ENCODE peak calls at places on chromosomes 2 and 18, in ten cellular contexts. One of them, this sample, is unnamed.

GRCh38 chr2:73877071-73877802 is 15.6 kb upstream of the ACTG2 start:
- DNase-seq in tibial artery: no peak
- DNase-seq in adipocyte: no peak
- DNase-seq in heart left ventricle: no peak
- DNase-seq in T-cell: no peak
- DNase-seq in uterus: no peak
- DNase-seq in dermis blood vessel endothelial cell: no peak
- DNase-seq in B cell: no peak
- DNase-seq in effector memory CD8-positive, alpha-beta T cell: no peak
- DNase-seq in HuH-7: no peak
- DNase-seq in this sample: no peak

GRCh38 chr2:217475791-217476190 is 527.0 kb downstream of the TNS1 start:
- DNase-seq in adipocyte: no peak
- DNase-seq in T-cell: no peak
- DNase-seq in HuH-7: no peak
- DNase-seq in effector memory CD8-positive, alpha-beta T cell: no peak
- DNase-seq in dermis blood vessel endothelial cell: no peak
- DNase-seq in tibial artery: no peak
- DNase-seq in uterus: no peak
- DNase-seq in B cell: no peak
- DNase-seq in heart left ventricle: no peak
- DNase-seq in this sample: no peak

GRCh38 chr2:147546109-147546508 is 298.7 kb upstream of the ACVR2A start:
- DNase-seq in heart left ventricle: no peak
- DNase-seq in tibial artery: no peak
- DNase-seq in HuH-7: no peak
- DNase-seq in B cell: no peak
- DNase-seq in dermis blood vessel endothelial cell: no peak
- DNase-seq in effector memory CD8-positive, alpha-beta T cell: no peak
- DNase-seq in T-cell: no peak
- DNase-seq in uterus: no peak
- DNase-seq in adipocyte: no peak
- DNase-seq in this sample: no peak

GRCh38 chr18:27609221-27609620 is 424.1 kb upstream of the CHST9 start:
- DNase-seq in B cell: no peak
- DNase-seq in T-cell: no peak
- DNase-seq in heart left ventricle: no peak
- DNase-seq in dermis blood vessel endothelial cell: no peak
- DNase-seq in effector memory CD8-positive, alpha-beta T cell: no peak
- DNase-seq in HuH-7: no peak
- DNase-seq in adipocyte: no peak
- DNase-seq in uterus: no peak
- DNase-seq in tibial artery: no peak
- DNase-seq in this sample: no peak

GRCh38 chr2:111017034-111017640 is 103.6 kb upstream of the BCL2L11 start:
- DNase-seq in effector memory CD8-positive, alpha-beta T cell: no peak
- DNase-seq in tibial artery: no peak
- DNase-seq in adipocyte: no peak
- DNase-seq in uterus: no peak
- DNase-seq in HuH-7: no peak
- DNase-seq in T-cell: no peak
- DNase-seq in B cell: no peak
- DNase-seq in heart left ventricle: no peak
- DNase-seq in dermis blood vessel endothelial cell: no peak
- DNase-seq in this sample: no peak

GRCh38 chr18:22710628-22711380 is 222.3 kb upstream of the RBBP8 start:
- DNase-seq in effector memory CD8-positive, alpha-beta T cell: no peak
- DNase-seq in tibial artery: no peak
- DNase-seq in B cell: no peak
- DNase-seq in dermis blood vessel endothelial cell: peak; percentile 16
- DNase-seq in HuH-7: peak; percentile 24
- DNase-seq in heart left ventricle: peak; percentile 45
- DNase-seq in uterus: peak; percentile 63
- DNase-seq in T-cell: no peak
- DNase-seq in adipocyte: peak; percentile 78
- DNase-seq in this sample: peak; percentile 56

GRCh38 chr18:55844373-55844772 is 256.4 kb upstream of the TCF4 start:
- DNase-seq in T-cell: no peak
- DNase-seq in tibial artery: no peak
- DNase-seq in uterus: no peak
- DNase-seq in heart left ventricle: no peak
- DNase-seq in adipocyte: peak; percentile 42
- DNase-seq in dermis blood vessel endothelial cell: no peak
- DNase-seq in B cell: no peak
- DNase-seq in HuH-7: no peak
- DNase-seq in effector memory CD8-positive, alpha-beta T cell: no peak
- DNase-seq in this sample: no peak

GRCh38 chr2:145685323-145686050 is 1165.6 kb upstream of the ZEB2 start:
- DNase-seq in B cell: no peak
- DNase-seq in T-cell: no peak
- DNase-seq in adipocyte: no peak
- DNase-seq in tibial artery: no peak
- DNase-seq in HuH-7: no peak
- DNase-seq in dermis blood vessel endothelial cell: no peak
- DNase-seq in uterus: no peak
- DNase-seq in effector memory CD8-positive, alpha-beta T cell: no peak
- DNase-seq in heart left ventricle: no peak
- DNase-seq in this sample: peak; percentile 54

GRCh38 chr2:134401789-134402188 is 147.9 kb downstream of the MGAT5 start:
- DNase-seq in heart left ventricle: no peak
- DNase-seq in HuH-7: no peak
- DNase-seq in adipocyte: peak; percentile 54
- DNase-seq in tibial artery: peak; percentile 65
- DNase-seq in dermis blood vessel endothelial cell: no peak
- DNase-seq in B cell: no peak
- DNase-seq in effector memory CD8-positive, alpha-beta T cell: no peak
- DNase-seq in uterus: no peak
- DNase-seq in T-cell: no peak
- DNase-seq in this sample: peak; percentile 68

GRCh38 chr18:60372598-60372997 is at the start of gene MC4R:
- DNase-seq in effector memory CD8-positive, alpha-beta T cell: no peak
- DNase-seq in tibial artery: no peak
- DNase-seq in HuH-7: peak; percentile 1
- DNase-seq in adipocyte: peak; percentile 89
- DNase-seq in uterus: no peak
- DNase-seq in T-cell: no peak
- DNase-seq in dermis blood vessel endothelial cell: no peak
- DNase-seq in B cell: no peak
- DNase-seq in heart left ventricle: no peak
- DNase-seq in this sample: peak; percentile 38

GRCh38 chr18:42413870-42414269 is 458.8 kb downstream of the PIK3C3 start:
- DNase-seq in dermis blood vessel endothelial cell: no peak
- DNase-seq in tibial artery: no peak
- DNase-seq in effector memory CD8-positive, alpha-beta T cell: no peak
- DNase-seq in adipocyte: no peak
- DNase-seq in T-cell: no peak
- DNase-seq in heart left ventricle: no peak
- DNase-seq in B cell: no peak
- DNase-seq in HuH-7: no peak
- DNase-seq in uterus: no peak
- DNase-seq in this sample: peak; percentile 55

GRCh38 chr2:112021781-112022231 is 33.3 kb upstream of the TMEM87B start:
- DNase-seq in heart left ventricle: no peak
- DNase-seq in B cell: no peak
- DNase-seq in HuH-7: no peak
- DNase-seq in dermis blood vessel endothelial cell: peak; percentile 62
- DNase-seq in uterus: no peak
- DNase-seq in effector memory CD8-positive, alpha-beta T cell: no peak
- DNase-seq in T-cell: no peak
- DNase-seq in tibial artery: no peak
- DNase-seq in adipocyte: no peak
- DNase-seq in this sample: peak; percentile 36

GRCh38 chr2:227010433-227010832 is 153.6 kb downstream of the COL4A4 start:
- DNase-seq in heart left ventricle: no peak
- DNase-seq in effector memory CD8-positive, alpha-beta T cell: no peak
- DNase-seq in dermis blood vessel endothelial cell: no peak
- DNase-seq in uterus: no peak
- DNase-seq in B cell: no peak
- DNase-seq in tibial artery: no peak
- DNase-seq in T-cell: no peak
- DNase-seq in HuH-7: no peak
- DNase-seq in adipocyte: no peak
- DNase-seq in this sample: peak; percentile 83

GRCh38 chr2:211033765-211034164 is 477.4 kb downstream of the CPS1 start:
- DNase-seq in B cell: no peak
- DNase-seq in dermis blood vessel endothelial cell: no peak
- DNase-seq in tibial artery: no peak
- DNase-seq in uterus: no peak
- DNase-seq in adipocyte: peak; percentile 26
- DNase-seq in HuH-7: peak; percentile 21
- DNase-seq in effector memory CD8-positive, alpha-beta T cell: no peak
- DNase-seq in T-cell: no peak
- DNase-seq in heart left ventricle: no peak
- DNase-seq in this sample: peak; percentile 17

GRCh38 chr18:71597219-71597618 is 946.9 kb downstream of the CBLN2 start:
- DNase-seq in HuH-7: no peak
- DNase-seq in adipocyte: no peak
- DNase-seq in effector memory CD8-positive, alpha-beta T cell: no peak
- DNase-seq in T-cell: no peak
- DNase-seq in dermis blood vessel endothelial cell: peak; percentile 2
- DNase-seq in tibial artery: no peak
- DNase-seq in uterus: no peak
- DNase-seq in B cell: no peak
- DNase-seq in heart left ventricle: no peak
- DNase-seq in this sample: no peak

GRCh38 chr2:217932661-217933325 is 70.0 kb downstream of the TNS1 start:
- DNase-seq in HuH-7: no peak
- DNase-seq in heart left ventricle: peak; percentile 70
- DNase-seq in uterus: no peak
- DNase-seq in tibial artery: no peak
- DNase-seq in dermis blood vessel endothelial cell: peak; percentile 55
- DNase-seq in effector memory CD8-positive, alpha-beta T cell: no peak
- DNase-seq in B cell: no peak
- DNase-seq in adipocyte: no peak
- DNase-seq in T-cell: no peak
- DNase-seq in this sample: no peak

GRCh38 chr2:199228887-199229819 is 228.6 kb downstream of the SATB2 start:
- DNase-seq in tibial artery: no peak
- DNase-seq in HuH-7: no peak
- DNase-seq in adipocyte: peak; percentile 85
- DNase-seq in uterus: no peak
- DNase-seq in T-cell: no peak
- DNase-seq in heart left ventricle: no peak
- DNase-seq in effector memory CD8-positive, alpha-beta T cell: no peak
- DNase-seq in dermis blood vessel endothelial cell: no peak
- DNase-seq in B cell: no peak
- DNase-seq in this sample: peak; percentile 97

GRCh38 chr2:102434655-102435381 is 11.9 kb downstream of the IL18RAP start:
- DNase-seq in effector memory CD8-positive, alpha-beta T cell: no peak
- DNase-seq in heart left ventricle: no peak
- DNase-seq in dermis blood vessel endothelial cell: no peak
- DNase-seq in B cell: no peak
- DNase-seq in HuH-7: no peak
- DNase-seq in tibial artery: no peak
- DNase-seq in uterus: no peak
- DNase-seq in T-cell: no peak
- DNase-seq in adipocyte: no peak
- DNase-seq in this sample: no peak

GRCh38 chr2:201664334-201664733 is 21.0 kb upstream of the TMEM237 start:
- DNase-seq in effector memory CD8-positive, alpha-beta T cell: no peak
- DNase-seq in uterus: no peak
- DNase-seq in dermis blood vessel endothelial cell: no peak
- DNase-seq in HuH-7: no peak
- DNase-seq in T-cell: no peak
- DNase-seq in heart left ventricle: no peak
- DNase-seq in adipocyte: no peak
- DNase-seq in tibial artery: no peak
- DNase-seq in B cell: no peak
- DNase-seq in this sample: no peak

GRCh38 chr18:36153771-36154170 is 24.1 kb downstream of the ELP2 start:
- DNase-seq in effector memory CD8-positive, alpha-beta T cell: no peak
- DNase-seq in uterus: no peak
- DNase-seq in T-cell: no peak
- DNase-seq in dermis blood vessel endothelial cell: no peak
- DNase-seq in heart left ventricle: no peak
- DNase-seq in adipocyte: no peak
- DNase-seq in B cell: no peak
- DNase-seq in HuH-7: no peak
- DNase-seq in tibial artery: no peak
- DNase-seq in this sample: no peak

GRCh38 chr2:84846041-84846663 is 34.7 kb downstream of the TRABD2A start:
- DNase-seq in B cell: no peak
- DNase-seq in effector memory CD8-positive, alpha-beta T cell: peak; percentile 41
- DNase-seq in tibial artery: no peak
- DNase-seq in adipocyte: peak; percentile 54
- DNase-seq in heart left ventricle: no peak
- DNase-seq in dermis blood vessel endothelial cell: no peak
- DNase-seq in T-cell: peak; percentile 48
- DNase-seq in HuH-7: no peak
- DNase-seq in uterus: no peak
- DNase-seq in this sample: no peak